ENCODE peak calls at places on chromosomes 6 and 20, in nine cellular contexts. J is BE2C; S is tibial artery; P is endodermal cell; Q is CD4-positive, CD25-positive, alpha-beta regulatory T cell; W is CD8-positive, alpha-beta T cell; V is MM.1S; B is upper lobe of right lung; I is heart right ventricle. D is an unnamed sample.

GRCh38 chr6:129748212-129748900 is 38.4 kb upstream of the ARHGAP18 start:
- DNase-seq in W (peak; percentile 47), V (peak; percentile 90), B (no peak), J (peak; percentile 18), Q (peak; percentile 68), S (peak; percentile 23), P (peak; percentile 55), I (no peak), D (peak; percentile 51)

GRCh38 chr6:115720900-115721299 is 339.8 kb downstream of the FRK start:
- DNase-seq in P (no peak), Q (no peak), W (no peak), B (no peak), I (no peak), S (no peak), V (no peak), J (no peak), D (no peak)

GRCh38 chr6:27795697-27796494 is 116.3 kb downstream of the OR2B2 start:
- DNase-seq in P (peak; percentile 80), J (peak; percentile 65), S (no peak), I (peak; percentile 73), B (no peak), W (peak; percentile 35), Q (peak; percentile 82), V (peak; percentile 89), D (peak; percentile 77)

GRCh38 chr6:107658920-107659879 is 164.9 kb downstream of the SCML4 start:
- DNase-seq in W (no peak), I (no peak), V (no peak), J (no peak), P (no peak), Q (no peak), B (no peak), S (no peak), D (no peak)

GRCh38 chr6:160995271-160995670 is 3.7 kb downstream of the MAP3K4 start:
- DNase-seq in Q (no peak), W (no peak), P (no peak), V (no peak), J (no peak), S (no peak), B (no peak), I (no peak), D (no peak)

GRCh38 chr20:18477218-18477617 is 10.0 kb downstream of the POLR3F start:
- DNase-seq in I (no peak), V (no peak), B (no peak), Q (no peak), J (no peak), S (no peak), W (no peak), P (no peak), D (no peak)

GRCh38 chr20:37345339-37346231 is at the start of gene SRC:
- DNase-seq in W (peak; percentile 35), S (peak; percentile 81), Q (peak; percentile 22), I (peak; percentile 80), J (peak; percentile 71), B (peak; percentile 93), P (peak; percentile 91), V (no peak), D (peak; percentile 14)

GRCh38 chr6:73074175-73074574 is 151.1 kb downstream of the KHDC1L start:
- DNase-seq in V (no peak), B (no peak), Q (no peak), I (no peak), J (no peak), S (no peak), W (no peak), P (no peak), D (no peak)

GRCh38 chr6:28634758-28635546 is 109.3 kb downstream of the GPX5 start:
- DNase-seq in Q (no peak), V (no peak), J (peak; percentile 72), P (peak; percentile 91), B (no peak), I (no peak), W (no peak), S (no peak), D (no peak)

GRCh38 chr20:48298851-48299484 is 513.7 kb upstream of the SULF2 start:
- DNase-seq in W (no peak), S (no peak), Q (no peak), P (peak; percentile 45), B (no peak), J (peak; percentile 83), I (peak; percentile 64), V (no peak), D (no peak)

GRCh38 chr6:24788031-24788665 is 10.6 kb downstream of the ARMH2 start:
- DNase-seq in I (no peak), V (no peak), Q (no peak), P (no peak), W (no peak), B (no peak), J (no peak), S (no peak), D (no peak)

GRCh38 chr20:45359069-45359405 is 3.9 kb upstream of the SYS1 start:
- DNase-seq in V (no peak), P (no peak), S (peak; percentile 83), J (no peak), I (peak; percentile 53), Q (no peak), W (no peak), B (peak; percentile 82), D (no peak)
- H3K4me1 ChIP-seq in V (peaks cover 22% of the 10 kb centered on the region), P (peaks cover 2% of the 10 kb centered on the region), S (peaks cover 52% of the 10 kb centered on the region), J (no peaks in the 10 kb centered on the region), I (peaks cover 36% of the 10 kb centered on the region), Q (peaks cover 18% of the 10 kb centered on the region), W (peaks cover 5% of the 10 kb centered on the region), B (peaks cover 55% of the 10 kb centered on the region), D (peaks cover 9% of the 10 kb centered on the region)

GRCh38 chr6:40438556-40438955 is 148.6 kb downstream of the LRFN2 start:
- DNase-seq in B (no peak), V (no peak), P (no peak), W (no peak), I (no peak), J (no peak), Q (no peak), S (no peak), D (no peak)
- H3K27me3 ChIP-seq in B (no peaks in the 10 kb centered on the region), V (no peaks in the 10 kb centered on the region), P (no peaks in the 10 kb centered on the region), W (no peaks in the 10 kb centered on the region), I (peaks cover 29% of the 10 kb centered on the region), J (no peaks in the 10 kb centered on the region), Q (no peaks in the 10 kb centered on the region), S (no peaks in the 10 kb centered on the region), D (no peaks in the 10 kb centered on the region)

DNA sequence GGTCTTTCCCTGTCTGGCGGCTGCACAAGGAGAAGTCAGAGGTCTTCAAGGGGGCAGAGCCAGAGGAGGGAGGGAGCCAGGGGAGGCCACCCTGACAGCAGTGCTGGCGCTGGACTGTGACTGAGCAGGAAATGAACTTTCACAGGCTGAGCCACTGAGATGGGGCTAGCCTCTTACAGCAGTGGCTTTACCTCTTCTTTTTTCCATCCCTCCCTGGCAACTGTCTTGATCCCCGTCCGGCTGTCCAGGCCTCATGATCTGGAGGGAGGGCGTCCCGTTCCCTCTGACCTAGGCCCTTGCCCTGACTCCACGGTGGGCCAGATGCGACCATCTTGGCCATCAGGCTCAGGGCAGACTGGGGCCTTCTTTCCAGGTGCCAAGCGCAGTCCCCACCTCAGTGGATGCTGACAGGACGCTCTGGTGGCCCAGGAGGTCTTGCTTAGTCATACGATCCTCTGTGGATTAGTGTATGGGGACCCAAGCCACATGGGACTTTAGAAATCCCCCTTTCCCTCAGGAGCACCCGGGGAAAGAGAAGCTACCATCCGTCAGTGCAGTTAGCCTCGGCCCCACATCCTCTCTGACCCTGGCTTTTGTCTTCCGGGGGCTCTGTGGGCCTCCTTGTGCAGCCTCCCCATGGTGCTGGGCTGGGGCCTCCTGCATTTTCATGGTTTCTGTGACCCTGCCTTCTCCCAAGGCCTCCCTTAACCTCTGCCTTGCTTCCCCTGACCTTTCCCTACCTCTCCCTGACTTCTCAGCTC is 57.4 kb upstream of the CCDC167 start:
- DNase-seq in Q (no peak), J (no peak), S (no peak), P (no peak), W (no peak), B (no peak), V (no peak), I (no peak), D (no peak)
- H3K4me1 ChIP-seq in Q (no peaks in the 10 kb centered on the region), J (peaks cover 23% of the 10 kb centered on the region), S (peaks cover 5% of the 10 kb centered on the region), P (no peaks in the 10 kb centered on the region), W (peaks cover 18% of the 10 kb centered on the region), B (peaks cover under 1% of the 10 kb centered on the region), V (peaks cover 11% of the 10 kb centered on the region), I (no peaks in the 10 kb centered on the region), D (peaks cover 18% of the 10 kb centered on the region)

GRCh38 chr6:146027586-146028249 is 1.1 kb upstream of the GRM1 start:
- DNase-seq in I (no peak), S (no peak), B (no peak), P (peak; percentile 64), V (no peak), Q (no peak), W (no peak), J (peak; percentile 27), D (no peak)

GRCh38 chr6:146029573-146030184 is 817 bp downstream of the GRM1 start:
- DNase-seq in Q (no peak), P (no peak), I (no peak), W (no peak), B (no peak), V (no peak), S (no peak), J (no peak), D (no peak)

GRCh38 chr6:146028250-146028789 is 542 bp upstream of the GRM1 start:
- DNase-seq in W (peak; percentile 30), V (peak; percentile 20), S (peak; percentile 32), J (peak; percentile 14), I (peak; percentile 51), Q (peak; percentile 16), P (peak; percentile 95), B (peak; percentile 80), D (no peak)

GRCh38 chr6:146028835-146029572 is at the start of gene GRM1:
- DNase-seq in V (no peak), B (no peak), W (no peak), S (no peak), I (no peak), J (no peak), P (no peak), Q (no peak), D (no peak)

DNA sequence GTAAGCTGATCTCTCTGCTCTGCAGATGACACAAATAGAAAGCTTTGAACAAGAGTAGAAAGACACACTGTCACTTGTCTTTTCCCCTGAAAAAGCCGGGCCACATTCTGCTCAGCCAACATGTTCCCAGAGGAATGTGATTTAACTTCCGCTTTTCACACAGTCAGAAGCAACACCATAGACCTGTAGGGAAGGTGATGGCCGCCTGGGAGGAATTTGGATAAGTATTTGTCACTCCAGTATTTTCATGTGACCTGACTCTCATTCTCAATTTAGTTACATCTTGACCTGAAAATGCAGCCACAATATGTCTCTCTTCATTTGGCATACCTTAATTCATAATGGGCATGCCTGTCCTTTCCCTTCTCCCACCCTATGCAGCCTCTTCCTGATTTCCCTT is 2.0 kb upstream of the GRM1 start:
- DNase-seq in S (no peak), B (no peak), Q (no peak), W (no peak), J (no peak), V (no peak), I (no peak), P (peak; percentile 49), D (no peak)
- H3K27me3 ChIP-seq in S (no peaks in the 10 kb centered on the region), B (peaks cover 43% of the 10 kb centered on the region), Q (peaks cover 15% of the 10 kb centered on the region), W (no peaks in the 10 kb centered on the region), J (peaks cover 51% of the 10 kb centered on the region), V (no peaks in the 10 kb centered on the region), I (peaks cover 60% of the 10 kb centered on the region), P (peaks cover 57% of the 10 kb centered on the region), D (peaks cover 24% of the 10 kb centered on the region)